ENCODE peak calls at places on chromosomes 3 and 15, in four cellular contexts. N is PC-9, B is psoas muscle, X is right lobe of liver. C is an unnamed sample.

GRCh38 chr3:182364323-182364722 is 429.0 kb upstream of the ATP11B start:
- DNase-seq in N (no peak), B (no peak), X (no peak), C (no peak)

GRCh38 chr15:69403611-69404010 is 10.5 kb upstream of the KIF23 start:
- DNase-seq in N (no peak), B (no peak), X (no peak), C (no peak)

GRCh38 chr3:24387000-24387399 is 107.7 kb downstream of the THRB start:
- DNase-seq in N (no peak), B (no peak), X (no peak), C (no peak)

GRCh38 chr15:27250223-27250622 is 279.2 kb downstream of the GABRG3 start:
- DNase-seq in N (no peak), B (no peak), X (no peak), C (no peak)

GRCh38 chr3:48478631-48479555 is 25.1 kb downstream of the SHISA5 start:
- DNase-seq in N (no peak), B (no peak), X (no peak), C (no peak)

GRCh38 chr3:13715961-13716360 is 163.9 kb downstream of the WNT7A start:
- DNase-seq in N (no peak), B (no peak), X (no peak), C (no peak)

GRCh38 chr15:87167706-87168105 is 1088.0 kb downstream of the AGBL1 start:
- DNase-seq in N (no peak), B (no peak), X (no peak), C (no peak)

GRCh38 chr15:55937040-55937439 is 56.4 kb downstream of the NEDD4 start:
- DNase-seq in N (no peak), B (no peak), X (no peak), C (no peak)

GRCh38 chr3:106728315-106728821 is 648.9 kb upstream of the CCDC54 start:
- DNase-seq in N (peak; percentile 89), B (no peak), X (no peak), C (no peak)

GRCh38 chr3:52253314-52254260 is 8.0 kb downstream of the PPM1M start:
- DNase-seq in N (no peak), B (peak; percentile 67), X (no peak), C (no peak)

GRCh38 chr3:129282727-129283327 is 4.2 kb downstream of the HMCES start:
- DNase-seq in N (no peak), B (no peak), X (no peak), C (no peak)

GRCh38 chr15:98586066-98586465 is 62.3 kb upstream of the IGF1R start:
- DNase-seq in N (no peak), B (no peak), X (no peak), C (no peak)

GRCh38 chr3:16290007-16290826 is 25.2 kb downstream of the OXNAD1 start:
- DNase-seq in N (no peak), B (no peak), X (no peak), C (peak; percentile 11)

GRCh38 chr3:127739347-127740135 is 66.8 kb downstream of the ABTB1 start:
- DNase-seq in N (no peak), B (no peak), X (no peak), C (no peak)

GRCh38 chr3:127690823-127691452 is 18.2 kb downstream of the ABTB1 start:
- DNase-seq in N (peak; percentile 41), B (peak; percentile 61), X (no peak), C (peak; percentile 48)

GRCh38 chr3:18211116-18211515 is 214.0 kb downstream of the SATB1 start:
- DNase-seq in N (no peak), B (no peak), X (no peak), C (no peak)

GRCh38 chr3:126337980-126338651 is 19.1 kb downstream of the KLF15 start:
- DNase-seq in N (no peak), B (peak; percentile 35), X (peak; percentile 47), C (peak; percentile 10)

GRCh38 chr3:76463501-76463900 is 576.4 kb upstream of the ROBO2 start:
- DNase-seq in N (no peak), B (no peak), X (no peak), C (no peak)

GRCh38 chr3:99714146-99714545 is 75.8 kb downstream of the COL8A1 start:
- DNase-seq in N (no peak), B (no peak), X (no peak), C (no peak)

GRCh38 chr15:84810073-84810840 is 6.9 kb upstream of the ALPK3 start:
- DNase-seq in N (no peak), B (no peak), X (no peak), C (no peak)

GRCh38 chr3:10417849-10418248 is 87.5 kb downstream of the ATP2B2 start:
- DNase-seq in N (no peak), B (no peak), X (no peak), C (no peak)

GRCh38 chr15:85164841-85165466 is 183.3 kb downstream of the PDE8A start:
- DNase-seq in N (peak; percentile 75), B (no peak), X (no peak), C (no peak)

GRCh38 chr3:185729335-185729715 is 95.5 kb downstream of the IGF2BP2 start:
- DNase-seq in N (peak; percentile 87), B (no peak), X (no peak), C (no peak)

GRCh38 chr3:31550452-31551251 is 17.9 kb downstream of the STT3B start:
- DNase-seq in N (no peak), B (no peak), X (no peak), C (no peak)
- H3K4me1 ChIP-seq in N (no peaks in the 10 kb centered on the region), B (peaks cover 65% of the 10 kb centered on the region), X (peaks cover 20% of the 10 kb centered on the region), C (no peaks in the 10 kb centered on the region)

GRCh38 chr3:25493246-25493645 is 65.2 kb downstream of the RARB start:
- DNase-seq in N (no peak), B (no peak), X (no peak), C (no peak)

GRCh38 chr3:25495304-25495703 is 67.2 kb downstream of the RARB start:
- DNase-seq in N (no peak), B (no peak), X (no peak), C (no peak)

GRCh38 chr3:25497096-25497495 is 69.0 kb downstream of the RARB start:
- DNase-seq in N (no peak), B (no peak), X (no peak), C (no peak)

GRCh38 chr3:25495726-25496125 is 67.7 kb downstream of the RARB start:
- DNase-seq in N (no peak), B (no peak), X (no peak), C (no peak)

GRCh38 chr3:25493786-25494185 is 65.7 kb downstream of the RARB start:
- DNase-seq in N (no peak), B (no peak), X (no peak), C (no peak)
- H3K9me3 ChIP-seq in N (peaks cover 33% of the 10 kb centered on the region), B (peaks cover 42% of the 10 kb centered on the region), X (peaks cover 22% of the 10 kb centered on the region), C (no peaks in the 10 kb centered on the region)

DNA sequence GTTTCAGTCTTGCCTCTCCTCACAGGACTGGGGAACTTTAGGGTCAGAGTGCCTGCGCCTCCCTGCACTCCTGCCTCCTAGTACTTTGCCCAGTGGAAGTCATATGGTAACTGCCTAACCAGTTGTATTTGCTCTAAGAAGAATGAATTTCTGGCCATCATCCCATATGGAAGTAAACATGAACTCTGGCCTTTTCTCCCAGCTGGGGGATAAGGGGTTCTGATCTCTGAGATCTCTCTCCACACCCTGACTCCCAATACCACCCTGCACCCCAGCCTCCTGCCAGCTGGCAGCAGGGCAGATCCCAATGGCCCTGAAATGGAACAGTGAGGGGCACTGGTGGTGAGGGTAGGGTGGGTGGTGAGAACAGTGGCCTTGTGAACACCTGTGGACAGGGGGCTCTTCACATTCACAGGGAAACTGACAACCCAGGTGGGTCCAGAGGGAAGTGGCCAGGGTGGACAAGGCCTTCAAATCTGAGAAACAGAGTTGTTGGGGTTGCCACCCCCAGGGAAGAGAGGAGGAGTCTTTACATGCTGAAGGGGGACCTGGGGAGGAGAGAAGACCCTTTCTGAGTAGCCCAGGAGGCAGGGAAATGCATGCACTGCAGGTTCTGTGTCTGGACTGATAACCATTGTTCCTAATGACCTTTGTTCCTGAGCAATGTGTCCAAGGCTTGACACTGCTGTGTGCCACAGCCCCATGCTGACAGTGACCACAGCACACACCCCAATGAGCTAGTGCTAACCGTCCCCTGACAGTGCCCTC is 36.9 kb downstream of the RHCG start:
- DNase-seq in N (no peak), B (no peak), X (peak; percentile 87), C (no peak)
- H3K4me1 ChIP-seq in N (peaks cover 12% of the 10 kb centered on the region), B (no peaks in the 10 kb centered on the region), X (peaks cover 63% of the 10 kb centered on the region), C (peaks cover 22% of the 10 kb centered on the region)

DNA sequence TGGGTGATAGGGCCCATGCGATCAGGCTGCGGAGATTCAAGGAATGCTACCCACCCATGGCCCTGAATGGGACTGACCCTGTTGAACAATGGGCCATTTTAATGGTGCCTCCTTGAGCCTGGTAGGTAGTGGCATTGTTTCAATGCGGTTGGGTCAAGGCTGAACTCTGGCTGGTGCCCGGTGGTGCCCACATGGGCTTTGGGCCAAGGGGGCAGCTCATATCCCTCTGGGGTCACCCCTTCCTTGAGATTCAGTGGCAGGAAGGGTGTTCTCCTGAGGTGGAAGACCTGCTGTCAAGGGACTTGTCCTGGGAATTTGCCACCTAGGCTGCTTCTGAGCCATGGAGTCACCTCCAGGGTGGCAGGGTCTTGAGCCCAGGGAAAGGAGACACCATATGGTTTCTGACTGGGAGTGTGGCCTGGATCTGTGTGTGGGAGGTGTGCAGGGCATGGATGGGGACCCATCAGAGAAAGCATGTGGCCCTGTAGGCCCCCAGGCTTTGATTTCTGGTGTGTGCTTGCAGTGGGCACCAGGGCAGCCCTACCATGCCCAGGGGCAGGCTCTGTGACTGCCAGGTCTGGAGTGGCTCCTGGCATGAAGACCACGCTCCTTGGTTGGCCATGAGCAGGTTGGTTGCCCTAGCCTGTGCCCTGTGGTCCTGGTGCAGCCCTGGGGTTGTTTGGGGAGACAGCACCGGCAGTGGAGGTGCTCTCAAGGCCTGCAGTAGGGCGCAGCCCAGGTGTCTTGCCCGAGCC is 199.9 kb downstream of the UBE3A start:
- DNase-seq in N (no peak), B (peak; percentile 30), X (no peak), C (peak; percentile 2)
- H3K9me3 ChIP-seq in N (no peaks in the 10 kb centered on the region), B (no peaks in the 10 kb centered on the region), X (no peaks in the 10 kb centered on the region), C (no peaks in the 10 kb centered on the region)

GRCh38 chr3:177641206-177641605 is 443.9 kb upstream of the TBL1XR1 start:
- DNase-seq in N (no peak), B (no peak), X (no peak), C (no peak)
- H3K4me1 ChIP-seq in N (no peaks in the 10 kb centered on the region), B (no peaks in the 10 kb centered on the region), X (no peaks in the 10 kb centered on the region), C (no peaks in the 10 kb centered on the region)

GRCh38 chr15:97143847-97144711 is 813.6 kb downstream of the NR2F2 start:
- DNase-seq in N (no peak), B (no peak), X (no peak), C (no peak)

GRCh38 chr15:97141360-97141759 is 810.9 kb downstream of the NR2F2 start:
- DNase-seq in N (no peak), B (no peak), X (no peak), C (no peak)

DNA sequence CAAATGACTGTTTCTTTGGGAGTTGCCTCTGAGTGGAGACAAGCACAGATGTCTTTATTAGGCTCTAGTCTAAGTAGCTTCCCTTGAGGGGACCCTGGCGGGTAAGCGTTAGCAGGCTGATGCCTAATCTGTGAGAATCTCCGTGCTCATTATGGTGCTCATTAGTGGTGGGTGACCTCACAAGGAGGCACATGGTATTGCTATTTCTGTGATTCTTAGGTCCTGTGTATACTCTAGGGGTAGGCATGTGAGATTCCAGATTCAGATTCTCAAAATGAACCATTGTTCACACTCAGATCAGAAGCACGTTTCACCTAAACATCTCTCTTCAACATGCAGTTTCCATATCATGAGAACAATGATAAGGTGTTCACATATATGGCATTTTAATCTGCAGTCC is 809.7 kb downstream of the NR2F2 start:
- DNase-seq in N (no peak), B (no peak), X (no peak), C (no peak)
- H3K9me3 ChIP-seq in N (no peaks in the 10 kb centered on the region), B (no peaks in the 10 kb centered on the region), X (no peaks in the 10 kb centered on the region), C (no peaks in the 10 kb centered on the region)